ENCODE peak calls at places on chromosomes 16 and 17, in five cellular contexts. O, U, V, A and G are unnamed samples.

GRCh38 chr17:58242171-58242784 is 3.9 kb downstream of the LPO start:
- DNase-seq in O (no peak), U (no peak), V (no peak), A (no peak), G (no peak)

GRCh38 chr16:89183975-89184684 is 12.6 kb downstream of the CDH15 start:
- DNase-seq in O (no peak), U (no peak), V (no peak), A (no peak), G (no peak)

GRCh38 chr16:87832759-87833502 is 36.4 kb downstream of the SLC7A5 start:
- DNase-seq in O (no peak), U (no peak), V (no peak), A (no peak), G (no peak)

GRCh38 chr17:37148171-37148570 is 199.4 kb downstream of the AATF start:
- DNase-seq in O (no peak), U (no peak), V (no peak), A (no peak), G (no peak)

GRCh38 chr17:47720754-47721533 is 12.1 kb upstream of the TBX21 start:
- DNase-seq in O (no peak), U (peak; percentile 30), V (no peak), A (no peak), G (no peak)

GRCh38 chr16:69861276-69862030 is 89.7 kb upstream of the CLEC18A start:
- DNase-seq in O (peak; percentile 39), U (peak; percentile 33), V (no peak), A (no peak), G (no peak)

GRCh38 chr16:11955713-11956123 is 9.3 kb upstream of the TNFRSF17 start:
- DNase-seq in O (no peak), U (no peak), V (peak; percentile 66), A (no peak), G (no peak)

GRCh38 chr17:42809250-42809649 is 10.6 kb downstream of the CNTD1 start:
- DNase-seq in O (no peak), U (no peak), V (no peak), A (no peak), G (no peak)

GRCh38 chr17:21418446-21419298 is 42.5 kb downstream of the KCNJ12 start:
- DNase-seq in O (no peak), U (no peak), V (no peak), A (no peak), G (no peak)

GRCh38 chr17:27609606-27610303 is 21.2 kb upstream of the LGALS9 start:
- DNase-seq in O (no peak), U (peak; percentile 34), V (no peak), A (no peak), G (no peak)

GRCh38 chr16:85171004-85171808 is 58.9 kb upstream of the CIBAR2 start:
- DNase-seq in O (no peak), U (no peak), V (no peak), A (peak; percentile 42), G (no peak)

GRCh38 chr17:55219484-55219883 is 45.3 kb upstream of the HLF start:
- DNase-seq in O (no peak), U (no peak), V (no peak), A (no peak), G (no peak)

GRCh38 chr17:78661092-78661770 is 84.0 kb upstream of the DNAH17 start:
- DNase-seq in O (no peak), U (no peak), V (no peak), A (no peak), G (no peak)

GRCh38 chr16:1167276-1168107 is 14.6 kb downstream of the CACNA1H start:
- DNase-seq in O (peak; percentile 92), U (peak; percentile 62), V (no peak), A (no peak), G (no peak)